ENCODE peak calls at places on chromosomes 5 and 9, in ten cellular contexts. E is Right ventricle myocardium superior; K is mucosa of descending colon; N is stimulated activated CD8-positive, alpha-beta memory T cell treated with anti-CD3 and anti-CD28 coated beads, Interleukin-2, amount 100 ng/mL, for 48 hours; G is NCI-H1417; Y is NCI-H2171; J is nucleus accumbens; I is Calu3; R is activated T-cell treated with anti-CD3 and anti-CD28 coated beads for 1 hour; W is OCI-M1. Q is an unnamed sample.

GRCh38 chr5:54390539-54391031 is 64.9 kb upstream of the HSPB3 start:
- DNase-seq in E (no peak), K (no peak), N (no peak), G (no peak), Y (no peak), J (no peak), I (no peak), R (no peak), W (peak; percentile 48), Q (no peak)

GRCh38 chr5:94140300-94140699 is 398.9 kb upstream of the POU5F2 start:
- DNase-seq in E (no peak), K (no peak), N (no peak), G (no peak), Y (no peak), J (no peak), I (no peak), R (no peak), W (no peak), Q (no peak)

GRCh38 chr5:142323480-142324376 is 1.1 kb downstream of the SPRY4 start:
- DNase-seq in E (peak; percentile 57), K (peak; percentile 75), N (no peak), G (no peak), Y (no peak), J (no peak), I (peak; percentile 48), R (no peak), W (peak; percentile 21), Q (no peak)

GRCh38 chr5:671459-672328 is 21.5 kb downstream of the TPPP start:
- DNase-seq in E (peak; percentile 86), K (peak; percentile 86), N (peak; percentile 57), G (peak; percentile 54), Y (peak; percentile 78), J (peak; percentile 75), I (peak; percentile 80), R (peak; percentile 66), W (peak; percentile 72), Q (peak; percentile 68)

GRCh38 chr5:129367883-129368282 is 92.2 kb upstream of the ADAMTS19 start:
- DNase-seq in E (no peak), K (no peak), N (no peak), G (no peak), Y (no peak), J (no peak), I (no peak), R (no peak), W (peak; percentile 79), Q (no peak)

GRCh38 chr5:56669534-56670483 is 145.5 kb upstream of the MAP3K1 start:
- DNase-seq in E (peak; percentile 52), K (peak; percentile 36), N (peak; percentile 23), G (peak; percentile 13), Y (peak; percentile 33), J (no peak), I (no peak), R (no peak), W (peak; percentile 11), Q (peak; percentile 63)

GRCh38 chr9:89642789-89643188 is 38.0 kb downstream of the GADD45G start:
- DNase-seq in E (no peak), K (no peak), N (no peak), G (no peak), Y (no peak), J (no peak), I (no peak), R (no peak), W (no peak), Q (no peak)

GRCh38 chr9:135711881-135712280 is 9.9 kb downstream of the KCNT1 start:
- DNase-seq in E (no peak), K (no peak), N (no peak), G (no peak), Y (no peak), J (no peak), I (no peak), R (no peak), W (no peak), Q (no peak)

GRCh38 chr5:112735702-112736101 is 2.0 kb upstream of the APC start:
- DNase-seq in E (no peak), K (no peak), N (no peak), G (no peak), Y (no peak), J (no peak), I (no peak), R (no peak), W (no peak), Q (no peak)

GRCh38 chr5:147388171-147388977 is 121.5 kb downstream of the DPYSL3 start:
- DNase-seq in E (no peak), K (no peak), N (no peak), G (peak; percentile 85), Y (no peak), J (no peak), I (no peak), R (no peak), W (no peak), Q (no peak)

GRCh38 chr5:131379723-131380122 is 115.9 kb downstream of the CDC42SE2 start:
- DNase-seq in E (no peak), K (peak; percentile 39), N (peak; percentile 33), G (no peak), Y (no peak), J (no peak), I (peak; percentile 64), R (peak; percentile 42), W (peak; percentile 86), Q (peak; percentile 46)

Q was measured in memory B cell.